ENCODE peak calls at places on chromosomes 2 and 18, in ten cellular contexts. F, G, S, K, B, D, M, A, W and T are unnamed samples.

GRCh38 chr2:195612515-195613495 is 44.2 kb upstream of the SLC39A10 start:
- DNase-seq in F (no peak), G (no peak), S (peak; percentile 28), K (no peak), B (no peak), D (peak; percentile 66), M (peak; percentile 31), A (no peak), W (no peak), T (peak; percentile 78)

GRCh38 chr2:237859533-237860272 is at the start of gene RAMP1:
- DNase-seq in F (peak; percentile 75), G (no peak), S (peak; percentile 44), K (no peak), B (peak; percentile 33), D (no peak), M (peak; percentile 61), A (no peak), W (no peak), T (no peak)

GRCh38 chr2:34025196-34025595 is 426.1 kb upstream of the FAM98A start:
- DNase-seq in F (no peak), G (no peak), S (no peak), K (no peak), B (no peak), D (no peak), M (no peak), A (no peak), W (no peak), T (no peak)

GRCh38 chr2:94996401-94997100 is 29.0 kb upstream of the MAL start:
- DNase-seq in F (peak; percentile 18), G (no peak), S (no peak), K (no peak), B (no peak), D (no peak), M (peak; percentile 50), A (no peak), W (no peak), T (peak; percentile 6)

GRCh38 chr2:81658227-81658626 is 1353.7 kb upstream of the LRRTM1 start:
- DNase-seq in F (no peak), G (no peak), S (no peak), K (no peak), B (peak; percentile 26), D (no peak), M (no peak), A (no peak), W (no peak), T (no peak)

GRCh38 chr2:161245237-161245505 is 63.1 kb upstream of the PSMD14 start:
- DNase-seq in F (no peak), G (no peak), S (no peak), K (no peak), B (no peak), D (no peak), M (no peak), A (no peak), W (no peak), T (no peak)

GRCh38 chr2:209719034-209719433 is 52.6 kb upstream of the UNC80 start:
- DNase-seq in F (no peak), G (no peak), S (no peak), K (no peak), B (no peak), D (peak; percentile 6), M (no peak), A (no peak), W (no peak), T (no peak)

GRCh38 chr2:113228991-113229716 is 49.6 kb downstream of the PAX8 start:
- DNase-seq in F (no peak), G (no peak), S (no peak), K (no peak), B (no peak), D (no peak), M (no peak), A (no peak), W (peak; percentile 23), T (no peak)

GRCh38 chr18:6313427-6313826 is 101.3 kb downstream of the L3MBTL4 start:
- DNase-seq in F (no peak), G (no peak), S (no peak), K (no peak), B (no peak), D (no peak), M (no peak), A (no peak), W (no peak), T (no peak)

GRCh38 chr2:151056870-151057269 is 204.8 kb downstream of the RBM43 start:
- DNase-seq in F (no peak), G (no peak), S (no peak), K (no peak), B (no peak), D (no peak), M (no peak), A (no peak), W (no peak), T (no peak)

GRCh38 chr2:20670315-20671035 is 3.5 kb downstream of the GDF7 start:
- DNase-seq in F (no peak), G (no peak), S (no peak), K (no peak), B (no peak), D (no peak), M (peak; percentile 48), A (no peak), W (no peak), T (no peak)

GRCh38 chr2:170314744-170315447 is 136.9 kb downstream of the MYO3B start:
- DNase-seq in F (no peak), G (no peak), S (no peak), K (no peak), B (no peak), D (no peak), M (no peak), A (no peak), W (no peak), T (no peak)

GRCh38 chr2:6392354-6392753 is 473.4 kb downstream of the CMPK2 start:
- DNase-seq in F (no peak), G (no peak), S (no peak), K (no peak), B (no peak), D (no peak), M (no peak), A (no peak), W (no peak), T (no peak)

GRCh38 chr2:96161785-96162367 is 16.6 kb upstream of the DUSP2 start:
- DNase-seq in F (no peak), G (no peak), S (no peak), K (no peak), B (no peak), D (no peak), M (no peak), A (no peak), W (no peak), T (no peak)

GRCh38 chr2:56448999-56449431 is 265.2 kb downstream of the CCDC85A start:
- DNase-seq in F (peak; percentile 46), G (peak; percentile 80), S (peak; percentile 80), K (no peak), B (no peak), D (no peak), M (peak; percentile 31), A (no peak), W (no peak), T (peak; percentile 87)

GRCh38 chr2:230868151-230868946 is 3.6 kb downstream of the ITM2C start:
- DNase-seq in F (peak; percentile 57), G (peak; percentile 51), S (no peak), K (no peak), B (no peak), D (no peak), M (peak; percentile 61), A (no peak), W (no peak), T (no peak)

GRCh38 chr2:216792222-216793001 is 67.5 kb downstream of the TNP1 start:
- DNase-seq in F (peak; percentile 31), G (no peak), S (no peak), K (peak; percentile 50), B (no peak), D (no peak), M (no peak), A (no peak), W (peak; percentile 32), T (no peak)

GRCh38 chr2:119683717-119684443 is 4.9 kb downstream of the TMEM177 start:
- DNase-seq in F (peak; percentile 88), G (no peak), S (no peak), K (no peak), B (no peak), D (peak; percentile 59), M (peak; percentile 50), A (no peak), W (no peak), T (no peak)

GRCh38 chr2:460861-461260 is 173.0 kb upstream of the ALKAL2 start:
- DNase-seq in F (no peak), G (no peak), S (no peak), K (no peak), B (peak; percentile 52), D (no peak), M (no peak), A (peak; percentile 40), W (no peak), T (no peak)

GRCh38 chr2:226673314-226673723 is 126.3 kb downstream of the IRS1 start:
- DNase-seq in F (no peak), G (peak; percentile 51), S (no peak), K (peak; percentile 68), B (no peak), D (peak; percentile 56), M (no peak), A (no peak), W (no peak), T (no peak)

GRCh38 chr2:15890936-15891905 is 49.1 kb upstream of the MYCN start:
- DNase-seq in F (no peak), G (no peak), S (peak; percentile 6), K (no peak), B (no peak), D (peak; percentile 24), M (no peak), A (no peak), W (no peak), T (peak; percentile 94)

GRCh38 chr2:24906466-24906865 is 13.6 kb downstream of the ADCY3 start:
- DNase-seq in F (no peak), G (no peak), S (no peak), K (no peak), B (no peak), D (no peak), M (no peak), A (no peak), W (no peak), T (no peak)

GRCh38 chr18:69874058-69874457 is 73.6 kb downstream of the CD226 start:
- DNase-seq in F (no peak), G (no peak), S (no peak), K (no peak), B (no peak), D (no peak), M (no peak), A (no peak), W (no peak), T (no peak)

GRCh38 chr2:112601754-112602153 is 17.3 kb downstream of the CHCHD5 start:
- DNase-seq in F (no peak), G (no peak), S (no peak), K (no peak), B (no peak), D (no peak), M (no peak), A (no peak), W (no peak), T (no peak)

GRCh38 chr2:239804161-239805042 is 220.7 kb downstream of the NDUFA10 start:
- DNase-seq in F (no peak), G (no peak), S (no peak), K (no peak), B (no peak), D (no peak), M (no peak), A (no peak), W (no peak), T (no peak)

GRCh38 chr18:63832470-63832869 is 55.0 kb upstream of the SERPINB2 start:
- DNase-seq in F (no peak), G (no peak), S (no peak), K (no peak), B (no peak), D (peak; percentile 10), M (no peak), A (no peak), W (no peak), T (no peak)

GRCh38 chr2:37894047-37894446 is 31.0 kb upstream of the RMDN2 start:
- DNase-seq in F (peak; percentile 42), G (no peak), S (no peak), K (no peak), B (peak; percentile 32), D (no peak), M (no peak), A (no peak), W (no peak), T (no peak)

GRCh38 chr2:46813046-46813445 is 102.6 kb downstream of the MCFD2 start:
- DNase-seq in F (peak; percentile 44), G (no peak), S (no peak), K (no peak), B (no peak), D (no peak), M (no peak), A (no peak), W (no peak), T (no peak)